ENCODE peak calls at places on chromosomes 1 and 21, in five cellular contexts. L is K562, U is tibial artery, H is fibroblast of lung, J is uterus. Q is an unnamed sample. For H3K4me1, the result is how much of the 10 kb centered on the place peaks cover.

GRCh38 chr1:164320780-164321683 is 238.0 kb upstream of the PBX1 start:
- DNase-seq in L (no peak), U (no peak), H (peak), J (peak), Q (no peak)

GRCh38 chr1:54837002-54837853 is 36.1 kb upstream of the TTC22 start:
- DNase-seq in L (no peak), U (no peak), H (no peak), J (no peak), Q (no peak)

GRCh38 chr1:31581821-31582810 is 5.8 kb downstream of the TINAGL1 start:
- DNase-seq in L (no peak), U (no peak), H (no peak), J (no peak), Q (no peak)

GRCh38 chr1:26278835-26279597 is 870 bp upstream of the SH3BGRL3 start:
- DNase-seq in L (peak), U (peak), H (peak), J (peak), Q (no peak)

GRCh38 chr1:64029037-64029436 is 174.4 kb upstream of the UBE2U start:
- DNase-seq in L (no peak), U (no peak), H (no peak), J (no peak), Q (no peak)

GRCh38 chr21:44556879-44557278 is 1.7 kb downstream of the KRTAP10-3 start:
- DNase-seq in L (no peak), U (no peak), H (no peak), J (no peak), Q (no peak)

GRCh38 chr1:170670751-170671628 is 7.1 kb downstream of the PRRX1 start:
- DNase-seq in L (peak), U (peak), H (no peak), J (peak), Q (no peak)

GRCh38 chr1:45013551-45014209 is 1.6 kb downstream of the UROD start:
- DNase-seq in L (no peak), U (no peak), H (no peak), J (no peak), Q (no peak)

GRCh38 chr1:156725683-156726280 is 2.5 kb upstream of the METTL25B start:
- DNase-seq in L (peak), U (peak), H (peak), J (peak), Q (peak)

GRCh38 chr1:227174136-227174535 is 144.2 kb downstream of the CDC42BPA start:
- DNase-seq in L (no peak), U (no peak), H (peak), J (no peak), Q (no peak)

GRCh38 chr1:201468501-201468843 is 516 bp downstream of the PHLDA3 start:
- DNase-seq in L (no peak), U (no peak), H (peak), J (no peak), Q (no peak)

GRCh38 chr1:109627692-109628399 is 8.2 kb downstream of the AMPD2 start:
- DNase-seq in L (no peak), U (no peak), H (no peak), J (no peak), Q (no peak)

GRCh38 chr1:39409055-39409816 is 82.2 kb upstream of the BMP8A start:
- DNase-seq in L (no peak), U (peak), H (peak), J (peak), Q (no peak)

GRCh38 chr1:243495442-243496172 is 239.8 kb downstream of the SDCCAG8 start:
- DNase-seq in L (no peak), U (no peak), H (peak), J (no peak), Q (no peak)

DNA sequence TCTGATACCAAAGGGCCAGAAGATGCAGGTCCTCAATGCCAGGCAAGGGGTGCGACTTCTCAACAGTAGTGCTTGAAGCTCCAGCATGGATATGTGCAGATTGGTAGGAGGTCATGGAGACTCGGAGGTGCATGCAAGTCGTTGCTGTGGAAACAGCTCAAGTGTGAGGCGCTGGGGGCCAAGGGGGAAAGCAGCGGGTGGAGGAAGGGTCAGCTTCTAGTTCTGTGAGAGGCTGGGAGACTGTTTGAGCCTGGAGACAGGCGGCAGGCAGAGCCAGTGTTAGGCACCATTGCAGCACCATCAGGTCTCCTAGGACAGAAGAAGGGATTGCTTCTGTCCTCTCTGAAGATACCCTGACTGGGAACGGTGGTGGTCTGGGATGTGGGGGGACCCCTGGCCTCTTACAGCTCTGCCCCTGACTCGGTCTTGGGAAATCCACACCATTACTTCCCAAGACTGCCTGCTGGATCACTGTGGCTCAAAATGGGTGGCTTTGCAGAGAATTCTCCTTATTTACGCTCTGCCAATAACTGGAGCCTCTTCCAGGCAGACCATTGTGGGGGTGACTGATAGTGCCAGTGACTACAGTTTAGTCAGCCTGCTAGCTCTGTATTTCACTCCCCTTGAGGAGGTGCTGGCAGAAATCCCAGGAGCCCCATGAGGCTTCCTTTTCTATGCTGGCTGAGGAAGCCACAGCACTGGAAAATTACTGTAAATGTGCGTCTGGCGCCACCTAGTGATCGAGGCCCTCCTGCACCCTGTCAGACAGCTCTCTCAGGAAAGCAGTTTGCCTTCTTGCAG is 46.3 kb upstream of the VANGL1 start:
- DNase-seq in L (peak), U (peak), H (peak), J (peak), Q (peak)
- H3K4me1 ChIP-seq in L (under half), U (under half), H (under half), J (under half), Q (under half)

DNA sequence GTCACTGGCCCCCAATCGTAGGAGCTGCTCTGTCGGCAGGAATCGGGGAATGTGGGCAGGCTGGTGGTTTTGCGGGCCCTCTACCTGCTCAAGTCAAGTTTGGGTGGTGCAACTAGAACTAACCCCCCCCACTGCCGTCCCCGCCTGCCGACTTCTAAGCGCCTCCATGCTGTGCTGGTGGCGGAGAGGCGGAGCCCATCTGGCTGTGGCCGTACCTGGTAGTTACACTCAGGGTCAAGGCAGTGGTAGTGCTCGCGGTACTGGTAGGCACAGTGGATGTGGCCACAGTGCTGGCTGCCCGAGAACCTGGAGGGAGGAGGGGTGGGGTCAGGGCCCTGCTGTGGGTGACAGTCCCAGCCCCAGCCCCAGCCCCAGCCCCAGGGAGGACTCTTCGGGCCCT is 140.0 kb downstream of the CASZ1 start:
- DNase-seq in L (no peak), U (no peak), H (no peak), J (no peak), Q (no peak)
- H3K4me1 ChIP-seq in L (under half), U (under half), H (under half), J (under half), Q (under half)

GRCh38 chr1:19734472-19734999 is 65.2 kb downstream of the TMCO4 start:
- DNase-seq in L (no peak), U (peak), H (peak), J (no peak), Q (no peak)
- H3K4me1 ChIP-seq in L (under half), U (under half), H (under half), J (under half), Q (under half)

GRCh38 chr1:204282801-204283200 is 69.0 kb upstream of the GOLT1A start:
- DNase-seq in L (no peak), U (no peak), H (no peak), J (no peak), Q (no peak)
- H3K4me1 ChIP-seq in L (under half), U (under half), H (under half), J (under half), Q (under half)